ENCODE peak calls at places on chromosome 11, in eight cellular contexts. I is esophagus squamous epithelium; R is sigmoid colon; Y is SK-N-SH; U is PC-3; K is stomach; V is CD4-positive, alpha-beta T cell; E is endothelial cell of umbilical vein. S is an unnamed sample.

GRCh38 chr11:119194811-119195210 is 9.5 kb downstream of the NHERF4 start:
- DNase-seq in Y (no peak), R (no peak), K (no peak), I (no peak), E (no peak), U (no peak), V (no peak), S (no peak)

GRCh38 chr11:73980001-73980960 is 2.4 kb downstream of the UCP2 start:
- DNase-seq in V (peak), U (peak), I (peak), E (peak), Y (no peak), R (peak), K (peak), S (no peak)

GRCh38 chr11:27717801-27718229 is 17.6 kb upstream of the BDNF start:
- DNase-seq in U (no peak), V (no peak), E (peak), Y (no peak), K (no peak), I (no peak), R (no peak), S (no peak)

GRCh38 chr11:73759520-73760065 is 1.3 kb downstream of the RAB6A start:
- DNase-seq in Y (peak), E (peak), I (no peak), R (no peak), U (peak), V (no peak), K (no peak), S (no peak)

GRCh38 chr11:45774786-45775185 is 30.2 kb upstream of the SLC35C1 start:
- DNase-seq in E (no peak), R (no peak), Y (no peak), V (no peak), I (no peak), K (peak), U (no peak), S (no peak)

GRCh38 chr11:10990637-10991036 is 132.8 kb upstream of the ZBED5 start:
- DNase-seq in V (no peak), K (no peak), R (no peak), U (peak), I (no peak), Y (no peak), E (no peak), S (no peak)

GRCh38 chr11:126303623-126304456 is at the start of gene DCPS:
- DNase-seq in U (peak), K (peak), R (peak), Y (peak), E (peak), I (peak), V (peak), S (peak)

GRCh38 chr11:90803366-90803765 is 580.5 kb upstream of the CHORDC1 start:
- DNase-seq in V (no peak), Y (no peak), U (peak), R (no peak), E (no peak), I (no peak), K (no peak), S (no peak)

GRCh38 chr11:102882389-102883024 is 7.7 kb upstream of the MMP12 start:
- DNase-seq in E (no peak), R (no peak), Y (no peak), I (no peak), U (no peak), K (no peak), V (no peak), S (no peak)

GRCh38 chr11:1935156-1936071 is 11.7 kb upstream of the MRPL23 start:
- DNase-seq in I (no peak), U (no peak), V (no peak), R (no peak), E (no peak), K (no peak), Y (no peak), S (no peak)

GRCh38 chr11:11265994-11266606 is 87.0 kb downstream of the CSNK2A3 start:
- DNase-seq in Y (peak), U (peak), I (no peak), K (peak), E (no peak), V (peak), R (no peak), S (no peak)

GRCh38 chr11:75298191-75298590 is 53.3 kb downstream of the ARRB1 start:
- DNase-seq in U (peak), E (no peak), Y (no peak), R (no peak), I (no peak), V (no peak), K (no peak), S (no peak)

GRCh38 chr11:35548925-35549561 is 23.6 kb upstream of the PAMR1 start:
- DNase-seq in E (no peak), V (no peak), Y (no peak), U (no peak), R (no peak), K (no peak), I (no peak), S (no peak)

GRCh38 chr11:60127311-60127811 is 38.9 kb downstream of the MS4A2 start:
- DNase-seq in I (no peak), E (no peak), V (no peak), R (no peak), Y (no peak), U (peak), K (no peak), S (no peak)

GRCh38 chr11:8870461-8871282 is 40.3 kb upstream of the AKIP1 start:
- DNase-seq in U (peak), R (peak), I (no peak), K (peak), Y (peak), E (peak), V (no peak), S (peak)

GRCh38 chr11:111793863-111794262 is 27.7 kb upstream of the PPP2R1B start:
- DNase-seq in U (peak), Y (peak), E (no peak), V (no peak), R (no peak), I (no peak), K (no peak), S (no peak)

GRCh38 chr11:82858133-82858532 is 42.1 kb downstream of the PRCP start:
- DNase-seq in V (no peak), U (no peak), I (no peak), K (no peak), Y (no peak), R (no peak), E (no peak), S (no peak)
- TF ChIP-seq CTCF in V (no peak), U (no peak), I (no peak), K (no peak), Y (peak), R (no peak), E (no peak), S (no peak)

GRCh38 chr11:70029115-70029830 is 48.8 kb upstream of the ANO1 start:
- DNase-seq in K (no peak), U (no peak), E (no peak), Y (no peak), V (no peak), R (no peak), I (no peak), S (peak)

GRCh38 chr11:70028147-70028855 is 49.8 kb upstream of the ANO1 start:
- DNase-seq in Y (no peak), U (no peak), E (no peak), K (no peak), V (no peak), I (no peak), R (no peak), S (peak)

GRCh38 chr11:70032470-70032795 is 45.7 kb upstream of the ANO1 start:
- DNase-seq in Y (no peak), U (no peak), V (no peak), I (no peak), E (no peak), K (no peak), R (no peak), S (no peak)

GRCh38 chr11:70031631-70032469 is 46.3 kb upstream of the ANO1 start:
- DNase-seq in R (no peak), I (no peak), Y (no peak), U (no peak), K (no peak), V (no peak), E (no peak), S (no peak)

GRCh38 chr11:70029831-70030811 is 48.0 kb upstream of the ANO1 start:
- DNase-seq in V (no peak), U (no peak), R (no peak), Y (no peak), E (no peak), K (no peak), I (no peak), S (no peak)
- H3K27ac ChIP-seq in V (no peak), U (no peak), R (no peak), Y (no peak), E (no peak), K (no peak), I (no peak), S (no peak)

DNA sequence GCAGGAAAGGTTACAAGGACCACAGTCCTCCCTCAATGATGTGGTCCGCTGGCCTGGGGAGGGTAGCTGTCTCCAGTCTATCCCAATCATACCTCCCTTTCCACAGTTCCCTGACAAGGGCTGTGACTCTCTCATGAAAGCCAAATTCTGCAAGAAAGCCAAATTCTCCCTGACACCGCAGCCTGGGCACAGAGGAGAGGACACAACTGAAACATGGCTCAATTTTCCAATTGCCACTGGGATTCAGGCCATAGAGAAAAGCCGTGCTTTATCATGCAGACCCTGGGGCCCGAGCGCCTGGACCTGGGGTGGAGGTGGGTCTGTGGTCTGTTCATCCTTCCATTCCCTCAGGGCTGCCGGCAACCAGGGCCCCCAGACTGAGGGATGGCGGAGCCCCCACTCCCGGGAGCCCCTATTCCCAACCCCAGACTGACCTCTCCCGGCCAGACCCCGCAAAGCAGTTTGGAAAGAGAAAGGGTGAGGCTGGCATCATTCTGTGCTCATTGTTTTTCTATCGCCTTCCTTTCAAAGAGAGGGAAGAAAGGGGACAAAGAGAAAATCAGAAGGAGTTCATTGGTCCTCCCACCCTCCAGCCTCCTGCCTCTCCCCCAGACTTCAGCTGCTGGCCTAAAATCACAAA is 239.5 kb downstream of the BUD13 start:
- DNase-seq in U (no peak), Y (peak), E (no peak), R (peak), I (no peak), K (peak), V (no peak), S (peak)
- TF ChIP-seq CTCF in U (peak), Y (peak), E (no peak), R (no peak), I (no peak), K (no peak), V (no peak), S (no peak)

DNA sequence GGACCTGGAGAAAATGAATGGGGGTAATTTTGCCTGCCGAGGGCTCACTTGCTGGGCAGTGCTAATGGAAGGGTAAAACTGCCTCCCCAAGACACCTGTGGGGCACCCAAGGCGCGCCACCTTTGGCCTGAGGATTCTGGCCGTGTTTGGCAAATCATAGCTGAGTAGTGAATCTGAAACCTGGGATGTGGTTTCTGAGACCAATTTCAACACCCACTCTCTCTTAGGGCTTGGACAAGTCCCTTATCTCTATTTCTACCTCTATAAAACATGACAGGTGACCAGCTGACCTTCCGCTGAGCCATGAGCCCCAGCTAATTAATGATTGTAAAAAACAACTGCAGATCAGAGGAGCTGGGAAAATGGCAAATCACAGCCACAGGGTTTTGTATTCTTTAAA is 1.5 kb upstream of the PACSIN3 start:
- DNase-seq in Y (peak), V (no peak), I (no peak), K (no peak), R (no peak), E (no peak), U (no peak), S (no peak)
- H3K27ac ChIP-seq in Y (peak), V (no peak), I (peak), K (peak), R (peak), E (no peak), U (no peak), S (peak)

DNA sequence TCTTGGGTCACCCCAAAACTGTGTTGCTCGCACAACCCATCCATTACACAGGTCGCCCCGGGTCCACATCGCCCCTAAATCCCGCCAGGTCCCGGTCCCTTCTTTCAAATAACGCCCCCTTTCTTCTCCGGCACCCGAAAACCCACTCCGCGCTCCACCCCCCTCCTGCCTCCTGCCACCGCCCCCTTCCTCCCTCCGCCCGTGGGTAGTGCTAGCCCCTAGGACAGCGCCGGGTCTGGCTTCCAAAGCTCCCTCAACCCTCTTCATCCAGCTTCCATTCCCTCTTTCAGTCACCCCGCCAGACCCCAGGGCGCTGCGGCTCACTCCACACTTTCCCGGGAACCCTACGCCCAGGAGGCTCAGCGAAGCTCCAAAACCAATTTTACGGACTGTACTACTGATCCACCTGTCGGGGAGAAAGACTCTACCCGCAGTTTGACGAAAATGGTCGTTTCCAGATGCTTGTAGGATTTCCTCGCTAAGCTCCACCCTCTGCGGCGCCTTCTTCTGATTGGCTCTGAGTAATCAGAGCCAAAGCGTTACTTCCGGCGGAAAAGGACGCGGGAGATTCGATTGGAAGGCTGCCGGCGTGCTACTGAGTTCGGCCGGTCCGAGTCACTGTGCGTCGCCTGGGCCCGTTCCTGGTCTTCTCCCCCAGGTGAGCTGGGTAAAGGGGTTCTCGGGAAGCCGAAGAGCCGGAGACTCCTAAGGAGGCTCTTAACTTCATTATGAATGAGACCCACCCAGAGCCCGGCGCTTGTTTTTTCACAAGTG is at the start of gene DDIAS:
- DNase-seq in V (peak), R (peak), I (peak), K (peak), E (peak), Y (peak), U (peak), S (peak)
- TF ChIP-seq CTCF in V (no peak), R (no peak), I (no peak), K (no peak), E (no peak), Y (no peak), U (no peak), S (no peak)

GRCh38 chr11:82989628-82990404 is 81.9 kb downstream of the RAB30 start:
- DNase-seq in K (no peak), R (no peak), V (no peak), I (no peak), U (no peak), Y (no peak), E (no peak), S (no peak)

GRCh38 chr11:82995276-82995675 is 76.4 kb downstream of the RAB30 start:
- DNase-seq in I (no peak), U (no peak), V (no peak), R (no peak), K (no peak), E (no peak), Y (no peak), S (no peak)

GRCh38 chr11:82994615-82995014 is 77.1 kb downstream of the RAB30 start:
- DNase-seq in E (no peak), R (no peak), Y (no peak), I (no peak), V (no peak), K (no peak), U (no peak), S (no peak)

GRCh38 chr11:82988936-82989627 is 82.6 kb downstream of the RAB30 start:
- DNase-seq in V (no peak), I (no peak), U (no peak), K (no peak), R (no peak), E (no peak), Y (no peak), S (no peak)

DNA sequence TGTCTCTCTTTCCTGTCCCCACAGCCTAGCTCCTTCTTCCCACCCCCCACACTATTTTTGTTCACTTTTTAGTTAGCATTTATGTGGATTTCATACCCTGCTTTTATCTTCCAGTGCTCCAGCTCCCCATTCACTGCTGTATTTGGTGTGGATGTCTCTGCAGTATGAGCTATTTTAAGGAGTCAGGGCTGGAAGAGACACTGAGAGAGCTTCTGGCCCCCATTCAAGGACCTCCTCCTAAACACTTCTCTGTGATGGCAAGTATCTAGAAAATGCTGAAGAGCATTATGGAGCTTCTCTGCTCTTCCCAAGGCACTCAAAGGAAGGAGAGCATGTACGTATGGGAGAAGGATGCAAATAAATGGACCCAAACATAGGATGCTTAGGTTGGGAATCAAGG is 79.5 kb downstream of the RAB30 start:
- DNase-seq in K (no peak), R (peak), V (no peak), E (no peak), U (no peak), Y (no peak), I (no peak), S (no peak)
- H3K27ac ChIP-seq in K (no peak), R (no peak), V (no peak), E (no peak), U (no peak), Y (no peak), I (peak), S (no peak)

DNA sequence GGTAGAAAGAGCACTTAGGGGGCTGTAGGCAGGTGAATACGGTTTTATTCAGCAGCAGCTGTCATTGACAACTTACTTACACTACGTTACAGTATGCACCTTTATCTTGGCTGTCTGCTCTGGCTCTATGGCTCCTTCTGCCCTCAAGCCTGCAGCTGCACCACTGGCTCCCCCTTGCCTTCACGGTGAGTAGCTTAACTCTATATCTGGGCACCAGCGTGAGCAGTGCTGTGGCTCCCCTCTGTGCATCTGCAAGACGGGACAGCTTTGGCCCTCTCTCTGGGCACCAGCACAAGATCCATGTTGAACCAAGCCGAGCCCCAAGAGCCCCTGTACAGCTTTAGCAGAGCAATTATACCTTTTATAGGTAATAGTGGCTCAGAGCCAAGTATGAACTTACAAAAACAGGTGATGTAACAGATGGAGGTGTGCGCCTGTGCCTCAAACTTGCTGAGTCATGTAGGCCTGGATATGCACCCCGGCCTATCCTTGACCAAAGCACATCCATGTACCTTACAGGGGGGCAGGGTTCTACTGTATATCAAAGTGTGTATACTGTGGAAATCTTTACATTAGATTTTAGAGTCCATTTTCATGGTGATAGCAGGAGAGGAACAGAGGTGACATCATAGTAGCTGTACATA is 96.9 kb upstream of the CTSC start:
- DNase-seq in R (no peak), V (no peak), K (no peak), U (peak), E (no peak), I (no peak), Y (no peak), S (no peak)
- TF ChIP-seq CTCF in R (no peak), V (no peak), K (no peak), U (no peak), E (no peak), I (peak), Y (no peak), S (no peak)

GRCh38 chr11:7413961-7414728 is 71.2 kb upstream of the OLFML1 start:
- DNase-seq in U (peak), Y (no peak), V (no peak), K (no peak), E (no peak), R (no peak), I (no peak), S (no peak)

GRCh38 chr11:7416080-7416479 is 69.2 kb upstream of the OLFML1 start:
- DNase-seq in E (no peak), I (no peak), K (no peak), R (no peak), U (no peak), V (no peak), Y (no peak), S (no peak)

GRCh38 chr11:7414729-7415536 is 70.4 kb upstream of the OLFML1 start:
- DNase-seq in K (no peak), I (no peak), E (no peak), Y (no peak), U (no peak), V (no peak), R (no peak), S (no peak)

GRCh38 chr11:7417328-7417727 is 68.0 kb upstream of the OLFML1 start:
- DNase-seq in R (no peak), I (no peak), Y (no peak), K (no peak), V (no peak), U (no peak), E (no peak), S (no peak)

GRCh38 chr11:7415537-7415817 is 69.8 kb upstream of the OLFML1 start:
- DNase-seq in E (no peak), Y (no peak), V (no peak), K (no peak), U (no peak), I (no peak), R (no peak), S (no peak)
- H3K27ac ChIP-seq in E (no peak), Y (no peak), V (no peak), K (no peak), U (no peak), I (no peak), R (no peak), S (no peak)

DNA sequence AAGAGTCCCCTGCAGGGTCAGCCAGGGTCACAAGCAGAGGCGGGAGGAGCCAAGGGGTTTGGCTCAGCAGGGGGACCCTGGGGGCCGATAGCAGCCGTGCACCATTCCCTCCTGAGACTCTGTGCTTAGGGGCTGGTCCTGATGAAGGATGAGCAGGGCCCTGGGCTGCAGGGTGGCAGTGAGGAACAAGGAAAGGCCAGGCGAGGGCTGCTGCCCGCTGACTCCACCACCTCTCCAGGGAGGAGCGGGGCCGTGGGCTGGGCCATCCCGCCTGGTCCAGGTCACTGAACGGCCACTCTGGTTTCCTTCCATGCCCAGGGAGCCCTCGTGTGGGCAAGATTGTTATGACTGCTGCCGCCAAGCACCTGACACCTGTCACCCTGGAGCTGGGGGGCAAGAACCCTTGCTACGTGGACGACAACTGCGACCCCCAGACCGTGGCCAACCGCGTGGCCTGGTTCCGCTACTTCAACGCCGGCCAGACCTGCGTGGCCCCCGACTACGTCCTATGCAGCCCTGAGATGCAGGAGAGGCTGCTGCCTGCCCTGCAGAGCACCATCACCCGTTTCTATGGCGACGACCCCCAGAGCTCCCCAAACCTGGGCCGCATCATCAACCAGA is 9.2 kb upstream of the NDUFS8 start:
- DNase-seq in K (peak), E (no peak), U (peak), I (no peak), Y (peak), V (no peak), R (no peak), S (no peak)
- TF ChIP-seq CTCF in K (peak), E (no peak), U (peak), I (peak), Y (peak), V (no peak), R (no peak), S (no peak)